ENCODE peak calls at places on chromosomes 6 and 20, in eight cellular contexts. F is lung, S is AG04450, B is endothelial cell of umbilical vein, Y is PC-3, R is Peyer's patch, U is coronary artery, D is aorta. V is an unnamed sample.

GRCh38 chr6:85792278-85792677 is 149.6 kb upstream of the SYNCRIP start:
- DNase-seq in B (no peak), D (no peak), Y (peak), F (no peak), R (no peak), U (no peak), S (no peak), V (no peak)

GRCh38 chr6:10395946-10396577 is 18.8 kb downstream of the TFAP2A start:
- DNase-seq in B (no peak), F (no peak), R (no peak), S (no peak), Y (no peak), U (no peak), D (no peak), V (no peak)

GRCh38 chr6:22363966-22364296 is 67.1 kb upstream of the PRL start:
- DNase-seq in F (no peak), R (no peak), S (no peak), D (no peak), Y (no peak), U (no peak), B (no peak), V (no peak)

GRCh38 chr20:7375905-7376304 is 564.4 kb downstream of the HAO1 start:
- DNase-seq in F (no peak), B (peak), R (no peak), D (no peak), Y (peak), U (no peak), S (no peak), V (no peak)

GRCh38 chr6:154382707-154383106 is 26.1 kb upstream of the IPCEF1 start:
- DNase-seq in F (no peak), R (no peak), Y (peak), S (no peak), U (no peak), D (no peak), B (no peak), V (no peak)

GRCh38 chr6:8238772-8239683 is 136.7 kb upstream of the EEF1E1 start:
- DNase-seq in U (no peak), S (no peak), D (no peak), B (no peak), Y (no peak), F (no peak), R (no peak), V (no peak)

GRCh38 chr20:25738198-25738597 is 41.5 kb upstream of the ZNF337 start:
- DNase-seq in S (no peak), B (no peak), D (no peak), U (no peak), F (no peak), Y (peak), R (no peak), V (no peak)

GRCh38 chr20:21513881-21514540 is at the start of gene NKX2-2:
- DNase-seq in U (peak), Y (no peak), B (no peak), S (no peak), F (no peak), R (no peak), D (peak), V (peak)

GRCh38 chr6:117397536-117398227 is 28.1 kb downstream of the ROS1 start:
- DNase-seq in F (no peak), R (no peak), D (no peak), U (no peak), Y (no peak), B (no peak), S (no peak), V (no peak)

GRCh38 chr6:42929928-42930360 is 664 bp downstream of the CNPY3 start:
- DNase-seq in Y (peak), S (peak), D (peak), R (no peak), F (peak), U (no peak), B (peak), V (peak)

GRCh38 chr6:14117158-14118090 is at the start of gene CD83:
- DNase-seq in R (peak), S (no peak), Y (peak), F (peak), U (peak), D (peak), B (peak), V (peak)

GRCh38 chr6:169034523-169035167 is 219.0 kb downstream of the THBS2 start:
- DNase-seq in S (no peak), R (no peak), D (no peak), F (no peak), Y (no peak), B (no peak), U (no peak), V (no peak)

DNA sequence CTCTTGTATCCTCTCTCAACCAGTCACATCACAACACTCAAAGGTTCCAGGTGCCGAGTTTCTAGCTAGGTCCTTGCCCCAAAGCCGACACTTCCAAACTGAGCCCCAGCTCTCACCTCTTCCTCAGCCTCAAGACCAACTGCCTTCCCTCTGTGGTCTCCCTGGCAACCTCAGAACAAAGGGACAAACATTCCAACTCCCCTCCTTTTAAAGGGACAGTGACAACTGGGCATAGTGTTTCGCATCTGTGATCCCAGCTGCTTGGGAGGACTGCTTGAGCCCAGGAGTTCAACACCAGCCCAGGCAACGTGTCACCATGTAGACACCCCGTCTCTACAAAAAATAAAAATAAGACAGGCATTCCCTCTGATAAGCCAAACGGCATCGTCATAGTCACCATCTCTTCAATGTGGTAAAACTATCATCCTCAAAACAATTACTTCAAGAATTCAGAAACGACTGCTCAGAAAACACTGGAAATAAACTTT is 11.3 kb downstream of the DIDO1 start:
- DNase-seq in R (no peak), B (peak), Y (no peak), F (no peak), D (no peak), U (no peak), S (no peak), V (peak)
- H3K4me3 ChIP-seq in R (no peak), B (no peak), Y (no peak), F (no peak), D (no peak), U (peak), S (no peak), V (no peak)

DNA sequence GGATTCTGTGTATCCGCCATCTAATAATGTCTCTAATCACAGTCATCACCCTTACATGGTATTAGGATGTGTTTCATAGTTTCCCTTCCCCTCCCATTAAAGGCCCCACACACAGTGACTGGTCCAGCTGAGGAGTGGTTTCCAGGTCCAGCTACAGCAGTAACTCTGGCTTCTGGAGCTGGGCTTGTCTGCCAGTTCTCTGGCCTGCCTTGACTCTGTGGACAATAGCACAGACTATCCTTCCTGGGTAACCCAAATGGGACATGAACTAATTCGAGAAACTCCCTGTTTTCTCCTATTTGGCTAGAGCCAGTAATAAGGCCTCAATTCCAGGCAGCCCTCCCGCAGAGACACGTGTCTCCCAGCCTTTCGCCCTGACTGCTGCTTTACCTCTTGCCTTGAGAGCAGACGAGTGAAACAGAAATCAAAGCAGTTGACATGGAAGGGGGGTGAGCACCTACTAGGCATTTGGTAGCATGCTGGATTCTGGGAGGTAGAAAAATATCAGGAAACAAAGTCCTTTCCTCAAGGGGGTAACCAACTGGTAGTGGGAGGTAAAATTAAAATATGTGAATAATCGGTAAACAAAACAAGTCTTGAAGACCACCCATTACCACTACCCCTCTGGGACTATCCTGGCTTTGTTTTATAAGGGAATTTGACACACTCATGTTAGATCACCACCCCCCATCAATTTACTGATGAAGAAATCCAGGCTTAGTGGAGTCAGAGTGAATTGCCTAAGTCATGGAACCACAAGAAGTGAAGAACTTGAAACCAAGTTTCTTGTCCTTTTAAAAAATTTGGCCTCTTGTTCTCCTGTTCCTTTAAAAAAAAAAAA is 1.2 kb downstream of the TRAF3IP2 start:
- DNase-seq in S (no peak), B (peak), U (peak), F (peak), Y (peak), D (peak), R (no peak), V (peak)
- H3K27ac ChIP-seq in S (peak), B (peak), U (peak), F (peak), Y (peak), D (peak), R (peak), V (peak)

GRCh38 chr20:19338960-19339359 is 126.5 kb downstream of the SLC24A3 start:
- DNase-seq in R (no peak), Y (no peak), D (no peak), S (no peak), F (no peak), B (no peak), U (no peak), V (no peak)
- H3K4me3 ChIP-seq in R (no peak), Y (no peak), D (no peak), S (no peak), F (no peak), B (no peak), U (no peak), V (no peak)

GRCh38 chr20:3374296-3374695 is 33.2 kb downstream of the DNAAF9 start:
- DNase-seq in B (peak), R (no peak), U (no peak), D (no peak), S (no peak), F (no peak), Y (no peak), V (no peak)
- H3K27ac ChIP-seq in B (no peak), R (no peak), U (no peak), D (no peak), S (no peak), F (no peak), Y (no peak), V (no peak)

DNA sequence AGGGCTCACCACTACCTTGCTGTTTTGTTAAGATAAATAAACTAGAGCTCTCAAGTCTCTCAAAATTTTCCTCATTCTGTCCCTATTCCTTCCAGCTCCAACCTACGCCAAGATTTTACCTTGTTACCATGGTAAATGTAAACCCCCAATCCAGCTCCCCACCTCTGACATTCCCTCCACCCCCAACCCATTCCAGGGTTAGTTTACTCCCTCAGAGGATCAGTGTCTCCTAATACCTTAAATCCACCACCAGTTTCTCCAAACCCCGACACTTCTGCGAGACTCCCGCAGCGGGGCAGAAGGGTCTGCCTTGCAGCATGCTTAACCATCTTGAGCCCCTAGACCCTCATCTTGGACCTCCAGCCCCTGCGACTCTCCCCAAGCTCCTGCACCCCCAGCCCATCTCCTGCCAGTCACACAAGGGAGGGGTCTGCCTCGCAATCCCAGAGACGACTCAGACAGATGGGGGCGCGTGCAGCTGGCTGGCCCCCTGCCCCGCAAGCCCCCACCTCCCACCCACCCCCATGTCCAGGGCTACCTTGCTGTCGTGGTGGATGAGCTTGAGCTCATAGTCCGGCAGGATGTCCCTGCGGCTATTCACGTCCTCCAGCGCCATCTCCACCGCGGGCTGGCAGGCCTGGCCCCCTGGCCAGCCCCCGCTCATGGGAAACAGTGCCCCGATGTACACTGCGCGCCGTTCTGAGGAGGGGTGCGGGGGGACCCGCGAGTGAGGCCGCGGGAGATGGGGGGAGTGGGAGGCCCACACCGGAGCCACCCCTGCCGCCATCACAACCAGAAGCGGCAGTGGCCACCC is 5.8 kb downstream of the GABBR1 start:
- DNase-seq in B (no peak), S (no peak), D (no peak), Y (no peak), U (no peak), R (no peak), F (no peak), V (no peak)
- H3K4me3 ChIP-seq in B (peak), S (peak), D (peak), Y (no peak), U (peak), R (peak), F (peak), V (peak)

GRCh38 chr6:75991941-75992340 is 80.5 kb downstream of the IMPG1 start:
- DNase-seq in U (no peak), S (no peak), B (no peak), D (no peak), Y (no peak), F (no peak), R (no peak), V (no peak)

GRCh38 chr6:75986935-75987334 is 85.5 kb downstream of the IMPG1 start:
- DNase-seq in U (no peak), S (no peak), Y (no peak), D (no peak), F (no peak), R (no peak), B (no peak), V (no peak)
- H3K27ac ChIP-seq in U (no peak), S (no peak), Y (no peak), D (no peak), F (no peak), R (no peak), B (no peak), V (no peak)

V was measured in SJSA1.